ENCODE peak calls at places on chromosomes 4 and X, in nine cellular contexts. D is colonic mucosa; W is aorta; A is left lung; C is hepatocyte; J is psoas muscle; Z is dorsolateral prefrontal cortex; N is CD4-positive, alpha-beta T cell; I is cardiac muscle cell. B is an unnamed sample.
A peak's percentile ranks its signal among the peaks of the same experiment; 100 is the strongest.

GRCh38 chr4:8919651-8920288 is 48.1 kb upstream of the HMX1 start:
- DNase-seq in D (no peak), W (peak; percentile 40), A (no peak), C (peak; percentile 3), J (no peak), Z (peak; percentile 16), N (no peak), I (no peak), B (no peak)

GRCh38 chr4:8641256-8641655 is 48.7 kb downstream of the CPZ start:
- DNase-seq in D (no peak), W (peak; percentile 62), A (peak; percentile 69), C (no peak), J (no peak), Z (no peak), N (no peak), I (no peak), B (no peak)

GRCh38 chr4:64250061-64250460 is 159.2 kb downstream of the TECRL start:
- DNase-seq in D (no peak), W (no peak), A (no peak), C (no peak), J (no peak), Z (no peak), N (no peak), I (no peak), B (no peak)

GRCh38 chrX:39724544-39724943 is 373.2 kb downstream of the BCOR start:
- DNase-seq in D (no peak), W (no peak), A (no peak), C (no peak), J (no peak), Z (no peak), N (no peak), I (no peak), B (no peak)

GRCh38 chr4:152606800-152607577 is 71.1 kb upstream of the FBXW7 start:
- DNase-seq in D (no peak), W (no peak), A (no peak), C (no peak), J (no peak), Z (no peak), N (peak; percentile 9), I (no peak), B (no peak)

GRCh38 chrX:110210417-110211139 is 107.3 kb downstream of the AMMECR1 start:
- DNase-seq in D (no peak), W (no peak), A (no peak), C (no peak), J (no peak), Z (no peak), N (no peak), I (peak; percentile 57), B (no peak)

GRCh38 chr4:140243345-140243753 is 89.4 kb upstream of the MAML3 start:
- DNase-seq in D (peak; percentile 78), W (no peak), A (no peak), C (peak; percentile 76), J (no peak), Z (no peak), N (peak; percentile 11), I (no peak), B (no peak)

GRCh38 chr4:12041828-12042227 is 613.1 kb upstream of the HS3ST1 start:
- DNase-seq in D (no peak), W (no peak), A (no peak), C (peak; percentile 13), J (no peak), Z (no peak), N (no peak), I (peak; percentile 52), B (no peak)

GRCh38 chr4:3314706-3315260 is 22.0 kb downstream of the RGS12 start:
- DNase-seq in D (peak; percentile 10), W (peak; percentile 35), A (peak; percentile 36), C (no peak), J (no peak), Z (peak; percentile 32), N (no peak), I (no peak), B (no peak)

GRCh38 chr4:94995684-94996394 is 238.1 kb downstream of the BMPR1B start:
- DNase-seq in D (no peak), W (no peak), A (no peak), C (peak; percentile 20), J (peak; percentile 24), Z (peak; percentile 44), N (no peak), I (peak; percentile 8), B (no peak)

GRCh38 chr4:54091637-54092404 is 8.1 kb upstream of the GSX2 start:
- DNase-seq in D (peak; percentile 83), W (peak; percentile 94), A (peak; percentile 91), C (peak; percentile 84), J (peak; percentile 86), Z (peak; percentile 86), N (peak; percentile 84), I (peak; percentile 77), B (peak; percentile 59)

GRCh38 chr4:55395218-55395528 is 584 bp upstream of the TMEM165 start:
- DNase-seq in D (no peak), W (no peak), A (no peak), C (no peak), J (no peak), Z (no peak), N (no peak), I (no peak), B (no peak)

GRCh38 chr4:87982446-87982845 is 6.9 kb downstream of the SPP1 start:
- DNase-seq in D (no peak), W (no peak), A (peak; percentile 21), C (no peak), J (no peak), Z (no peak), N (no peak), I (peak; percentile 47), B (no peak)

GRCh38 chr4:76546282-76547166 is 111.5 kb downstream of the SHROOM3 start:
- DNase-seq in D (no peak), W (peak; percentile 83), A (no peak), C (peak; percentile 37), J (no peak), Z (no peak), N (no peak), I (peak; percentile 85), B (no peak)

GRCh38 chrX:24245201-24245600 is 68.7 kb downstream of the SUPT20HL2 start:
- DNase-seq in D (no peak), W (no peak), A (no peak), C (peak; percentile 61), J (no peak), Z (no peak), N (no peak), I (peak; percentile 78), B (no peak)

GRCh38 chr4:162535121-162535520 is 371.3 kb upstream of the FSTL5 start:
- DNase-seq in D (no peak), W (no peak), A (no peak), C (no peak), J (no peak), Z (no peak), N (no peak), I (no peak), B (no peak)

GRCh38 chrX:12301288-12301687 is 163.0 kb downstream of the FRMPD4 start:
- DNase-seq in D (no peak), W (no peak), A (no peak), C (no peak), J (no peak), Z (no peak), N (no peak), I (no peak), B (no peak)

GRCh38 chr4:53688186-53688790 is 97.0 kb upstream of the LNX1 start:
- DNase-seq in D (no peak), W (no peak), A (no peak), C (peak; percentile 55), J (no peak), Z (no peak), N (no peak), I (peak; percentile 99), B (no peak)

GRCh38 chr4:108029731-108030130 is 40.0 kb downstream of the HADH start:
- DNase-seq in D (no peak), W (no peak), A (no peak), C (no peak), J (no peak), Z (no peak), N (no peak), I (no peak), B (no peak)

GRCh38 chrX:129636175-129636681 is 18.5 kb downstream of the APLN start:
- DNase-seq in D (peak; percentile 76), W (no peak), A (no peak), C (peak; percentile 70), J (no peak), Z (no peak), N (no peak), I (no peak), B (no peak)

GRCh38 chrX:49172280-49172780 is 632 bp downstream of the PLP2 start:
- DNase-seq in D (peak; percentile 85), W (peak; percentile 87), A (peak; percentile 92), C (peak; percentile 69), J (peak; percentile 66), Z (no peak), N (peak; percentile 53), I (peak; percentile 35), B (peak; percentile 55)

GRCh38 chr4:72063726-72064125 is 31.9 kb downstream of the NPFFR2 start:
- DNase-seq in D (no peak), W (no peak), A (no peak), C (no peak), J (no peak), Z (no peak), N (no peak), I (no peak), B (no peak)

DNA sequence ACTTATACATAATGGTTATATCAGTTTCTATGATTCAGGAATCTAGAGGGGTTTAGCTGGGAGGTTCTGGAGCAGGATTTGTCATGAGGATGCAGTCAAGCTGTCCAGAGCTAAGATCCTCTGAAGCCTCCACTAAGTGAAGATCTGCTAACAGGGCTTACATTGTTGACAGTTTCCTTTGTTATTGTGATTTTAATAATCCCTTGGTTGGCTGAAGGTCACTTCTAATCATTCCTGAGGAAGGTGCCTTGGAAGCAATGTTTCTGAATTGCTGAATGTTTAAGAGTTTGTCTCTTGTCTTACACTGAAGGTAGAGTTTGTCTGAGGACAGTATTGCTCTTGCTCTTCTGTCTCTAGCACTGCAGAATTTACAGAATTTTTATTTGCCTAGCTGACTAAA is 41.3 kb downstream of the BANK1 start:
- DNase-seq in D (no peak), W (no peak), A (no peak), C (no peak), J (no peak), Z (no peak), N (no peak), I (no peak), B (no peak)
- H3K27ac ChIP-seq in D (no peak overlapping the region), W (no peak overlapping the region), A (no peak overlapping the region), C (no peak overlapping the region), J (no peak overlapping the region), Z (no peak overlapping the region), N (no peak overlapping the region), I (no peak overlapping the region), B (no peak overlapping the region)

GRCh38 chrX:67734111-67734753 is 190.4 kb downstream of the AR start:
- DNase-seq in D (no peak), W (no peak), A (no peak), C (no peak), J (no peak), Z (no peak), N (no peak), I (peak; percentile 4), B (no peak)
- H3K27ac ChIP-seq in D (no peak overlapping the region), W (no peak overlapping the region), A (peak overlapping the region; percentile 33), C (no peak overlapping the region), J (no peak overlapping the region), Z (no peak overlapping the region), N (no peak overlapping the region), I (no peak overlapping the region), B (no peak overlapping the region)

GRCh38 chr4:25949994-25950393 is 36.0 kb downstream of the SMIM20 start:
- DNase-seq in D (no peak), W (no peak), A (no peak), C (no peak), J (no peak), Z (no peak), N (no peak), I (no peak), B (no peak)
- H3K27ac ChIP-seq in D (no peak overlapping the region), W (no peak overlapping the region), A (no peak overlapping the region), C (no peak overlapping the region), J (no peak overlapping the region), Z (no peak overlapping the region), N (no peak overlapping the region), I (no peak overlapping the region), B (no peak overlapping the region)

GRCh38 chr4:113979973-113980615 is 647 bp upstream of the ARSJ start:
- DNase-seq in D (no peak), W (no peak), A (no peak), C (no peak), J (no peak), Z (no peak), N (no peak), I (peak; percentile 54), B (no peak)
- H3K27ac ChIP-seq in D (peak overlapping the region; percentile 71), W (peak overlapping the region; percentile 71), A (peak overlapping the region; percentile 81), C (peak overlapping the region; percentile 89), J (peak overlapping the region; percentile 19), Z (peak overlapping the region; percentile 60), N (no peak overlapping the region), I (no peak overlapping the region), B (peak overlapping the region; percentile 68)